ENCODE peak calls at places on chromosomes 6 and 20, in seven cellular contexts. K, I, C, W, V, P and F are unnamed samples.
A peak's percentile ranks its signal among the peaks of the same experiment; 100 is the strongest.

GRCh38 chr6:19210849-19211590 is 626.1 kb upstream of the ID4 start:
- DNase-seq in V (peak; percentile 5), W (no peak), K (no peak), C (no peak), I (peak; percentile 6), P (no peak), F (no peak)

GRCh38 chr20:23316626-23317025 is 34.0 kb upstream of the NXT1 start:
- DNase-seq in V (no peak), I (no peak), K (no peak), W (no peak), P (no peak), C (no peak), F (no peak)

GRCh38 chr6:27062755-27063154 is 184.7 kb upstream of the PRSS16 start:
- DNase-seq in I (no peak), P (no peak), K (no peak), W (no peak), C (no peak), V (no peak), F (no peak)

GRCh38 chr6:120077489-120077888 is 727.9 kb upstream of the MAN1A1 start:
- DNase-seq in K (no peak), I (no peak), W (no peak), P (no peak), V (no peak), C (no peak), F (no peak)

GRCh38 chr6:163263196-163263595 is 151.3 kb upstream of the QKI start:
- DNase-seq in C (no peak), P (no peak), I (no peak), W (peak; percentile 57), K (no peak), V (no peak), F (no peak)

GRCh38 chr20:22339091-22339881 is 245.1 kb downstream of the FOXA2 start:
- DNase-seq in P (peak; percentile 57), I (peak; percentile 23), V (peak; percentile 84), K (peak; percentile 67), C (peak; percentile 61), W (no peak), F (no peak)

GRCh38 chr20:58239216-58239615 is 10.8 kb upstream of the ANKRD60 start:
- DNase-seq in I (no peak), K (no peak), C (no peak), W (no peak), P (no peak), V (no peak), F (no peak)

GRCh38 chr6:159974932-159975331 is 6.0 kb downstream of the IGF2R start:
- DNase-seq in K (no peak), C (no peak), V (no peak), W (no peak), P (no peak), I (no peak), F (no peak)

GRCh38 chr6:43093361-43094289 is 17.5 kb downstream of the PTK7 start:
- DNase-seq in C (no peak), V (no peak), W (peak; percentile 34), P (no peak), I (no peak), K (no peak), F (no peak)

GRCh38 chr6:54493138-54493537 is 184.9 kb downstream of the TINAG start:
- DNase-seq in P (no peak), V (no peak), C (no peak), K (no peak), I (no peak), W (no peak), F (no peak)

GRCh38 chr6:69007781-69008180 is 372.7 kb downstream of the ADGRB3 start:
- DNase-seq in V (no peak), K (no peak), P (no peak), I (no peak), C (no peak), W (no peak), F (no peak)

GRCh38 chr6:147003186-147003585 is 201.0 kb upstream of the STXBP5 start:
- DNase-seq in I (no peak), K (no peak), C (no peak), W (no peak), P (no peak), V (no peak), F (no peak)

GRCh38 chr6:46129301-46129633 is 522 bp upstream of the ENPP4 start:
- DNase-seq in K (no peak), C (no peak), V (no peak), W (no peak), I (no peak), P (no peak), F (no peak)

GRCh38 chr6:57048577-57048976 is 2.1 kb downstream of the KIAA1586 start:
- DNase-seq in V (no peak), P (no peak), K (no peak), C (peak; percentile 10), W (no peak), I (no peak), F (no peak)

GRCh38 chr6:144612811-144613210 is 327.7 kb downstream of the UTRN start:
- DNase-seq in K (no peak), V (no peak), W (no peak), I (no peak), P (no peak), C (no peak), F (no peak)

GRCh38 chr20:50354690-50355592 is 155.2 kb upstream of the PTPN1 start:
- DNase-seq in V (no peak), W (no peak), C (no peak), K (no peak), P (no peak), I (no peak), F (no peak)
- TF ChIP-seq POLR2A in V (no peak), W (no peak), C (no peak), K (no peak), P (no peak), I (no peak), F (no peak)

GRCh38 chr6:52518279-52518944 is 58.4 kb downstream of the TRAM2 start:
- DNase-seq in W (no peak), V (no peak), P (no peak), I (no peak), C (no peak), K (no peak), F (no peak)

GRCh38 chr6:52516943-52517342 is 59.9 kb downstream of the TRAM2 start:
- DNase-seq in V (no peak), I (no peak), P (no peak), K (no peak), W (no peak), C (no peak), F (no peak)

GRCh38 chr6:52519618-52520017 is 57.2 kb downstream of the TRAM2 start:
- DNase-seq in V (no peak), P (no peak), I (no peak), K (no peak), C (no peak), W (no peak), F (no peak)

GRCh38 chr6:52516269-52516668 is 60.6 kb downstream of the TRAM2 start:
- DNase-seq in K (no peak), P (no peak), V (no peak), I (no peak), W (no peak), C (no peak), F (no peak)

DNA sequence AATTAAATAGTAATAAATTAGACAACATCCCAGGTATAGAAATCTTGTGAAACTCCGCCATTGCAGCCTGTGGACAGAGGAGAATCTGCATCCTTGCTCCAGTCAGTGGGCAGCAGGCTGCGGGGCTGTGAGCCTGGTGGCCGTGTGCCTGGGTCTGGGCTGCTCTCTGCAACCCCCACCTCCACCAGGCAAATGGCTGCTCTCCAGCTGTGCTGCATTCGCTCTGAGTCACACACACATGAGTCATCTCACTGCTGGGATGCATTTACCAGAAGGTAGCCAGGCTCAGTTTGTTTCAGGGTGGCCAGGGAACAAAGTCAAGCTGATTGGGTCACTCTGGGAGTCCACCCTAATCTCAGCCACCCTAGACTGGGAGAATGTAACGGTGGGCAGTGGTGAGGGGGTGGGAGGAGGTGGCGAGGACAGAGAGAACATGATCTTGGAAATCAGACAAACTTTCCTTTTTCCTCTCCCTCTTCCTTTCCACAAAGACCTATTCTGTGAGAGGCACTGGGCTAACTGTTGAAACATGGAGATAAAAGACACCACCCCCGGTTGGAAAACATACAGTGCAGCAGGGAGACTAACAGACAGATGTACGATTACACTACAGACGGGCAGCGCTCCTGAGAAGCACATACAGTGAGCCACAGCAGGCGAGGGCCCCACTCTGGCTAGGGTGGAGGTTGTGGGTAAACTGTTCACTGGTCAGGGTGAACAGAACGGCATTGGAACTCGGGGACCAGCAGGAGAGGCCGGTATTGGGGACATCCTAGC is 59.2 kb downstream of the TRAM2 start:
- DNase-seq in V (peak; percentile 86), I (no peak), K (peak; percentile 56), C (peak; percentile 73), P (peak; percentile 92), W (peak; percentile 73), F (no peak)
- TF ChIP-seq POLR2A in V (peak; percentile 35), I (no peak), K (peak; percentile 15), C (peak; percentile 58), P (no peak), W (no peak), F (no peak)

GRCh38 chr6:32169211-32169610 is 4.8 kb downstream of the EGFL8 start:
- DNase-seq in I (no peak), W (no peak), V (no peak), K (no peak), P (no peak), C (no peak), F (no peak)
- TF ChIP-seq POLR2A in I (no peak), W (no peak), V (no peak), K (no peak), P (no peak), C (peak; percentile 42), F (no peak)

DNA sequence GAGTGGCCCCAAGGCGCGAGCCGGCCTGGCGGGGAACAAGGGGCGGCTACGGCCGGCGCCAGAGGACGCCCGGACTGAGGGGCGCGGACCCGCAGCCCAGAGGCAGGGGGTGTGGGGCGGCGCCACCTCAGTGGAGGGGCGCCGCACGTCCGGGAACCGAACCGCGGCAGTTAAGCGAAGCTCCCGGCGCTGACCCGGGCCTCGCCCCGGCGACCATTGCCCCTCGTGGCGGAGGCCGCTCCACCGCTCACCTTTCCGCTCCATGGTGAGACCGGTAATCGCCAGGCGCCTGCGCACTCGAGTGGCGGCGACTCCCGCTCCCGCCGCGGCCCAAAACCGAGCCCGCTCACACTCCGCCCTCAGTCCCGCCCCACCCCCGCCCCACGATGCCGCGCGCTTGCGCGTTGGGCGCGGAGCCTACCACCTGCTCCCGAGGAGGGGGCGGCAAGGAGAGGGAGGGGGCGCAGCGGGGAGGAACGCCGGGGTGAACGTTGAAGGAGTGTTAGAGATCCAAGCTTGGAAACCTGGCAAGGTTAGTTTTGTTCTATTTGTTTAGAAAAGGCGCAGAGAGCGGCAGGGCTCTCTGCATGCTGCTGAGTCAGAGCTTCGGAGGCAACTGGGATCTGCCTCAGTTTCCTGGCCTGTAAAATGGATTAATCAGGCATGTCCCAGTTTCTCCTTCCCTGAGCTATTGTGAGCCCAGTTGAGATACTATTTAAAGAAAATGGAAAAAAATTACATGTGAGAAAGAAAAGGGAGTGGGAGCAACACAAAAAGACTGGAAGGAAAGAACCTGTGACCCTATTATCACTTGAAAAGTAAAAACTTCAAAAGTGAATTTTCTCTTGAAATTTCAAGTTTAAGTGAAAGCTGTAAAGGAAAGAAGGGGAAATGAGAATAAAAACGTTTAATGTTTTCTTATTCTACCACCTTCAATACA is at the start of gene SRPK1:
- DNase-seq in I (peak; percentile 91), V (peak; percentile 75), C (peak; percentile 91), P (peak; percentile 95), K (peak; percentile 84), W (peak; percentile 93), F (peak; percentile 90)
- TF ChIP-seq POLR2A in I (peak; percentile 84), V (peak; percentile 72), C (peak; percentile 73), P (peak; percentile 73), K (peak; percentile 86), W (no peak), F (no peak)

GRCh38 chr6:39859025-39859424 is 66.8 kb downstream of the DAAM2 start:
- DNase-seq in K (no peak), V (no peak), I (no peak), W (no peak), C (no peak), P (no peak), F (no peak)
- TF ChIP-seq POLR2A in K (no peak), V (no peak), I (no peak), W (no peak), C (no peak), P (no peak), F (no peak)